ENCODE peak calls at places on chromosomes 12 and 14, in five cellular contexts. N is NCI-H1092 treated with DMSO at 0.1 percent for 48 hours, P is iPS-NIHi11, Y is retina, B is thyroid gland. L is an unnamed sample.

GRCh38 chr12:74440469-74440868 is 97.2 kb upstream of the ATXN7L3B start:
- DNase-seq in P (no peak), N (no peak), B (no peak), Y (no peak), L (no peak)

GRCh38 chr12:49909826-49910225 is 6.1 kb upstream of the FAIM2 start:
- DNase-seq in N (no peak), B (peak; percentile 79), Y (peak; percentile 67), P (peak; percentile 84), L (no peak)

GRCh38 chr14:20609215-20610001 is 18.2 kb upstream of the RNASE12 start:
- DNase-seq in B (peak; percentile 71), P (peak; percentile 69), Y (peak; percentile 89), N (peak; percentile 91), L (peak; percentile 76)

GRCh38 chr12:122928033-122928890 is 32.3 kb upstream of the VPS37B start:
- DNase-seq in Y (no peak), B (no peak), P (no peak), N (no peak), L (no peak)

GRCh38 chr12:93518725-93519124 is 51.4 kb downstream of the MRPL42 start:
- DNase-seq in N (no peak), P (no peak), Y (no peak), B (no peak), L (no peak)

GRCh38 chr12:88266851-88267360 is 124.8 kb downstream of the TMTC3 start:
- DNase-seq in B (no peak), P (no peak), N (peak; percentile 9), Y (no peak), L (no peak)

GRCh38 chr14:78983126-78983525 is 813.0 kb downstream of the NRXN3 start:
- DNase-seq in P (no peak), Y (no peak), B (no peak), N (no peak), L (no peak)

GRCh38 chr12:108802666-108803036 is 54.7 kb downstream of the SSH1 start:
- DNase-seq in Y (no peak), P (no peak), B (no peak), N (no peak), L (no peak)

GRCh38 chr12:52230364-52231281 is 2.4 kb upstream of the KRT7 start:
- DNase-seq in B (peak; percentile 94), N (no peak), Y (no peak), P (peak; percentile 38), L (no peak)

GRCh38 chr14:96286251-96286650 is 30.2 kb downstream of the BDKRB1 start:
- DNase-seq in N (no peak), P (no peak), Y (no peak), B (no peak), L (no peak)

GRCh38 chr14:20801726-20802125 is 918 bp downstream of the RNASE1 start:
- DNase-seq in P (no peak), Y (no peak), B (no peak), N (no peak), L (no peak)

GRCh38 chr12:18283776-18284175 is 22.5 kb downstream of the PIK3C2G start:
- DNase-seq in N (no peak), B (no peak), Y (peak; percentile 7), P (no peak), L (no peak)

GRCh38 chr14:99512571-99513182 is 31.5 kb downstream of the CCNK start:
- DNase-seq in P (no peak), N (no peak), Y (peak; percentile 1), B (no peak), L (no peak)

GRCh38 chr14:73250317-73250713 is 13.0 kb downstream of the PAPLN start:
- DNase-seq in N (no peak), B (no peak), P (no peak), Y (no peak), L (no peak)

GRCh38 chr12:111368291-111368683 is 608 bp downstream of the PHETA1 start:
- DNase-seq in N (no peak), P (no peak), Y (peak; percentile 72), B (peak; percentile 20), L (no peak)

GRCh38 chr12:1928439-1929121 is 10.1 kb upstream of the CACNA2D4 start:
- DNase-seq in N (no peak), P (no peak), B (no peak), Y (no peak), L (no peak)

GRCh38 chr12:11144297-11144696 is 9.9 kb upstream of the TAS2R30 start:
- DNase-seq in Y (no peak), N (no peak), B (no peak), P (no peak), L (no peak)

GRCh38 chr12:49706351-49707126 is 666 bp downstream of the FMNL3 start:
- DNase-seq in B (peak; percentile 44), P (peak; percentile 60), Y (no peak), N (no peak), L (no peak)